ENCODE peak calls at places on chromosomes 12 and 14, in eight cellular contexts. One of them, this sample, is unnamed.
A peak's percentile ranks its signal among the peaks of the same experiment; 100 is the strongest.

GRCh38 chr14:93744176-93744575 is 44.1 kb downstream of the PRIMA1 start:
- DNase-seq in glutamatergic neuron: no peak
- DNase-seq in left lung: no peak
- DNase-seq in body of pancreas: no peak
- DNase-seq in choroid plexus epithelial cell: no peak
- DNase-seq in thoracic aorta: no peak
- DNase-seq in keratinocyte: no peak
- DNase-seq in HFFc6: no peak
- DNase-seq in this sample: no peak

GRCh38 chr12:89225401-89225800 is 126.9 kb downstream of the DUSP6 start:
- DNase-seq in HFFc6: peak; percentile 58
- DNase-seq in thoracic aorta: no peak
- DNase-seq in body of pancreas: no peak
- DNase-seq in choroid plexus epithelial cell: peak; percentile 72
- DNase-seq in glutamatergic neuron: no peak
- DNase-seq in keratinocyte: peak; percentile 80
- DNase-seq in left lung: peak; percentile 54
- DNase-seq in this sample: no peak

GRCh38 chr12:953776-954175 is 4.3 kb upstream of the RAD52 start:
- DNase-seq in thoracic aorta: no peak
- DNase-seq in body of pancreas: no peak
- DNase-seq in choroid plexus epithelial cell: peak; percentile 59
- DNase-seq in HFFc6: peak; percentile 50
- DNase-seq in keratinocyte: peak; percentile 26
- DNase-seq in left lung: no peak
- DNase-seq in glutamatergic neuron: no peak
- DNase-seq in this sample: no peak

GRCh38 chr14:21070610-21071224 is 613 bp downstream of the ARHGEF40 start:
- DNase-seq in keratinocyte: no peak
- DNase-seq in glutamatergic neuron: peak; percentile 79
- DNase-seq in choroid plexus epithelial cell: peak; percentile 48
- DNase-seq in HFFc6: peak; percentile 50
- DNase-seq in body of pancreas: peak; percentile 51
- DNase-seq in left lung: no peak
- DNase-seq in thoracic aorta: no peak
- DNase-seq in this sample: peak; percentile 94

GRCh38 chr12:5599378-5599777 is 167.5 kb downstream of the NTF3 start:
- DNase-seq in thoracic aorta: no peak
- DNase-seq in choroid plexus epithelial cell: no peak
- DNase-seq in glutamatergic neuron: no peak
- DNase-seq in left lung: no peak
- DNase-seq in HFFc6: no peak
- DNase-seq in body of pancreas: no peak
- DNase-seq in keratinocyte: no peak
- DNase-seq in this sample: no peak

GRCh38 chr14:99389171-99389826 is 91.4 kb downstream of the SETD3 start:
- DNase-seq in thoracic aorta: no peak
- DNase-seq in left lung: no peak
- DNase-seq in choroid plexus epithelial cell: peak; percentile 30
- DNase-seq in body of pancreas: peak; percentile 30
- DNase-seq in keratinocyte: no peak
- DNase-seq in HFFc6: no peak
- DNase-seq in glutamatergic neuron: peak; percentile 40
- DNase-seq in this sample: no peak

GRCh38 chr12:85007836-85008235 is 28.2 kb downstream of the TSPAN19 start:
- DNase-seq in keratinocyte: no peak
- DNase-seq in choroid plexus epithelial cell: peak; percentile 87
- DNase-seq in body of pancreas: peak; percentile 46
- DNase-seq in HFFc6: no peak
- DNase-seq in left lung: no peak
- DNase-seq in glutamatergic neuron: no peak
- DNase-seq in thoracic aorta: no peak
- DNase-seq in this sample: no peak

GRCh38 chr12:8780389-8780788 is 42.0 kb upstream of the A2ML1 start:
- DNase-seq in glutamatergic neuron: no peak
- DNase-seq in left lung: no peak
- DNase-seq in body of pancreas: no peak
- DNase-seq in HFFc6: peak; percentile 40
- DNase-seq in choroid plexus epithelial cell: peak; percentile 80
- DNase-seq in keratinocyte: peak; percentile 21
- DNase-seq in thoracic aorta: no peak
- DNase-seq in this sample: no peak

GRCh38 chr12:11986165-11986564 is 84.6 kb upstream of the BCL2L14 start:
- DNase-seq in keratinocyte: no peak
- DNase-seq in glutamatergic neuron: no peak
- DNase-seq in left lung: no peak
- DNase-seq in choroid plexus epithelial cell: no peak
- DNase-seq in HFFc6: no peak
- DNase-seq in body of pancreas: no peak
- DNase-seq in thoracic aorta: no peak
- DNase-seq in this sample: no peak

GRCh38 chr14:105931808-105932483 is 405.6 kb downstream of the TMEM121 start:
- DNase-seq in glutamatergic neuron: no peak
- DNase-seq in HFFc6: no peak
- DNase-seq in body of pancreas: no peak
- DNase-seq in keratinocyte: no peak
- DNase-seq in left lung: peak; percentile 10
- DNase-seq in thoracic aorta: no peak
- DNase-seq in choroid plexus epithelial cell: no peak
- DNase-seq in this sample: no peak

GRCh38 chr14:105250986-105251385 is 2.7 kb downstream of the BTBD6 start:
- DNase-seq in left lung: no peak
- DNase-seq in HFFc6: no peak
- DNase-seq in body of pancreas: no peak
- DNase-seq in glutamatergic neuron: no peak
- DNase-seq in choroid plexus epithelial cell: no peak
- DNase-seq in thoracic aorta: no peak
- DNase-seq in keratinocyte: no peak
- DNase-seq in this sample: no peak

GRCh38 chr14:87628129-87628528 is 364.9 kb downstream of the GALC start:
- DNase-seq in keratinocyte: no peak
- DNase-seq in left lung: peak; percentile 35
- DNase-seq in HFFc6: no peak
- DNase-seq in choroid plexus epithelial cell: no peak
- DNase-seq in body of pancreas: peak; percentile 70
- DNase-seq in thoracic aorta: peak; percentile 27
- DNase-seq in glutamatergic neuron: no peak
- DNase-seq in this sample: no peak

GRCh38 chr12:64218597-64218996 is 3.5 kb downstream of the KICS2 start:
- DNase-seq in HFFc6: no peak
- DNase-seq in left lung: no peak
- DNase-seq in body of pancreas: no peak
- DNase-seq in keratinocyte: no peak
- DNase-seq in choroid plexus epithelial cell: no peak
- DNase-seq in thoracic aorta: no peak
- DNase-seq in glutamatergic neuron: no peak
- DNase-seq in this sample: no peak

GRCh38 chr12:122873540-122873939 is 22.4 kb downstream of the VPS37B start:
- DNase-seq in choroid plexus epithelial cell: no peak
- DNase-seq in body of pancreas: no peak
- DNase-seq in left lung: no peak
- DNase-seq in glutamatergic neuron: peak; percentile 17
- DNase-seq in keratinocyte: no peak
- DNase-seq in HFFc6: no peak
- DNase-seq in thoracic aorta: no peak
- DNase-seq in this sample: no peak

GRCh38 chr12:1591543-1591942 is 2.8 kb downstream of the FBXL14 start:
- DNase-seq in thoracic aorta: no peak
- DNase-seq in HFFc6: no peak
- DNase-seq in keratinocyte: no peak
- DNase-seq in choroid plexus epithelial cell: peak; percentile 23
- DNase-seq in left lung: no peak
- DNase-seq in glutamatergic neuron: no peak
- DNase-seq in body of pancreas: no peak
- DNase-seq in this sample: no peak

GRCh38 chr12:19234171-19234704 is 104.7 kb downstream of the PLEKHA5 start:
- DNase-seq in left lung: no peak
- DNase-seq in HFFc6: no peak
- DNase-seq in glutamatergic neuron: no peak
- DNase-seq in thoracic aorta: no peak
- DNase-seq in keratinocyte: no peak
- DNase-seq in choroid plexus epithelial cell: peak; percentile 50
- DNase-seq in body of pancreas: no peak
- DNase-seq in this sample: no peak

GRCh38 chr12:76398106-76398505 is 49.9 kb upstream of the BBS10 start:
- DNase-seq in glutamatergic neuron: no peak
- DNase-seq in keratinocyte: no peak
- DNase-seq in HFFc6: no peak
- DNase-seq in thoracic aorta: no peak
- DNase-seq in left lung: no peak
- DNase-seq in choroid plexus epithelial cell: no peak
- DNase-seq in body of pancreas: no peak
- DNase-seq in this sample: no peak

GRCh38 chr14:81222694-81223093 is 1.9 kb upstream of the GTF2A1 start:
- DNase-seq in glutamatergic neuron: no peak
- DNase-seq in body of pancreas: peak; percentile 48
- DNase-seq in choroid plexus epithelial cell: no peak
- DNase-seq in left lung: no peak
- DNase-seq in thoracic aorta: no peak
- DNase-seq in keratinocyte: no peak
- DNase-seq in HFFc6: no peak
- DNase-seq in this sample: no peak

GRCh38 chr14:70919774-70920173 is 12.5 kb downstream of the PCNX1 start:
- DNase-seq in body of pancreas: no peak
- DNase-seq in HFFc6: no peak
- DNase-seq in keratinocyte: no peak
- DNase-seq in thoracic aorta: no peak
- DNase-seq in choroid plexus epithelial cell: peak; percentile 66
- DNase-seq in left lung: no peak
- DNase-seq in glutamatergic neuron: no peak
- DNase-seq in this sample: no peak

DNA sequence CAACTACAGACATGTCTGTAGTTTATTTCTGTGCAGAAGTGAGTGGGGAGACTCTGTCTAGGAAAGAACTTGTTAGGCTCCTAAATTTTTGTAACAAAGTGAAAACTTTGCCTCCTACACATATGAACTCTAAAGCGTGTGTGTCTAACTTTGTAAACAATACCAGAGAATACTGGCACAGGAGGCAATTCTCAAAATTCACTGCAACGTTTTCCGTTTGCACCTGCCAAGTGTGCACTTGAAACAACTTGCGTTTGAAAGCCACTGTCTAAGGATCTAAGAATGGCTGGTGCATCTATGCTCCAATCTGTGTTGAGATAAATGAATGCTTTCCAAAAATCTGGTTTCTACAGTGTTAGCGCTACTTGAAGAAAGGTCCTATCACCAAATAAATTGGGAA is 15.3 kb downstream of the GRIP1 start:
- DNase-seq in left lung: no peak
- DNase-seq in HFFc6: no peak
- DNase-seq in thoracic aorta: no peak
- DNase-seq in choroid plexus epithelial cell: no peak
- DNase-seq in body of pancreas: no peak
- DNase-seq in glutamatergic neuron: no peak
- DNase-seq in keratinocyte: no peak
- DNase-seq in this sample: no peak
- TF ChIP-seq CTCF in left lung: no peak
- TF ChIP-seq CTCF in HFFc6: no peak
- TF ChIP-seq CTCF in thoracic aorta: no peak
- TF ChIP-seq CTCF in choroid plexus epithelial cell: no peak
- TF ChIP-seq CTCF in body of pancreas: no peak
- TF ChIP-seq CTCF in glutamatergic neuron: no peak
- TF ChIP-seq CTCF in keratinocyte: no peak
- TF ChIP-seq CTCF in this sample: no peak

DNA sequence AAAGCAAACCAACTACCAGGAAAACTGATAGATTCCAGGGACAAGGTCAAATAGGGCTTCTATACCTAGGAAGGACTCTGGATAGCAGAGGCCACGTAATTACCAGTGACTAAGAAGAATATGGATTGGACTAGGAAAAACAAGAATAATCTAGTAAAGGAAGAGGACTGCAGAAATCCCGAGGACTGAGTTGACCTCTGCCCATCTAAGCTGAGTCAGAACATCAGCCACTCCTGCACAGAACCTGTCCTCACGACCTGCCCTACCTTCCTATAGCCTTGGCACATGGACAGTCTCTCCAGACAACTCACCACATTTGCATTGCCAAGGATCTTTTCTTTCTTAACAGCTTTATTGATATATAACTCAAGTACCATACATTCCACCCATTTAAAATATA is 2.3 kb downstream of the OR6J1 start:
- DNase-seq in choroid plexus epithelial cell: no peak
- DNase-seq in body of pancreas: no peak
- DNase-seq in thoracic aorta: no peak
- DNase-seq in HFFc6: no peak
- DNase-seq in keratinocyte: no peak
- DNase-seq in left lung: no peak
- DNase-seq in glutamatergic neuron: no peak
- DNase-seq in this sample: no peak
- TF ChIP-seq CTCF in choroid plexus epithelial cell: no peak
- TF ChIP-seq CTCF in body of pancreas: no peak
- TF ChIP-seq CTCF in thoracic aorta: no peak
- TF ChIP-seq CTCF in HFFc6: no peak
- TF ChIP-seq CTCF in keratinocyte: no peak
- TF ChIP-seq CTCF in left lung: no peak
- TF ChIP-seq CTCF in glutamatergic neuron: no peak
- TF ChIP-seq CTCF in this sample: no peak

GRCh38 chr14:73945159-73945670 is 4.7 kb downstream of the FAM161B start:
- DNase-seq in HFFc6: no peak
- DNase-seq in keratinocyte: no peak
- DNase-seq in thoracic aorta: no peak
- DNase-seq in left lung: no peak
- DNase-seq in body of pancreas: peak; percentile 72
- DNase-seq in choroid plexus epithelial cell: no peak
- DNase-seq in glutamatergic neuron: no peak
- DNase-seq in this sample: no peak

GRCh38 chr14:73944432-73945158 is 5.3 kb downstream of the FAM161B start:
- DNase-seq in HFFc6: no peak
- DNase-seq in thoracic aorta: no peak
- DNase-seq in choroid plexus epithelial cell: no peak
- DNase-seq in glutamatergic neuron: no peak
- DNase-seq in body of pancreas: peak; percentile 47
- DNase-seq in keratinocyte: no peak
- DNase-seq in left lung: no peak
- DNase-seq in this sample: no peak

GRCh38 chr14:73955674-73956073 is 5.6 kb downstream of the COQ6 start:
- DNase-seq in HFFc6: no peak
- DNase-seq in body of pancreas: no peak
- DNase-seq in left lung: no peak
- DNase-seq in thoracic aorta: no peak
- DNase-seq in glutamatergic neuron: no peak
- DNase-seq in choroid plexus epithelial cell: no peak
- DNase-seq in keratinocyte: no peak
- DNase-seq in this sample: no peak

GRCh38 chr14:73953731-73954130 is 3.6 kb downstream of the COQ6 start:
- DNase-seq in choroid plexus epithelial cell: no peak
- DNase-seq in left lung: no peak
- DNase-seq in thoracic aorta: no peak
- DNase-seq in keratinocyte: no peak
- DNase-seq in glutamatergic neuron: no peak
- DNase-seq in body of pancreas: no peak
- DNase-seq in HFFc6: no peak
- DNase-seq in this sample: no peak

GRCh38 chr14:73949752-73950734 is at the start of the genes COQ6 and FAM161B:
- DNase-seq in choroid plexus epithelial cell: peak; percentile 98
- DNase-seq in HFFc6: peak; percentile 96
- DNase-seq in glutamatergic neuron: peak; percentile 89
- DNase-seq in left lung: peak; percentile 94
- DNase-seq in body of pancreas: peak; percentile 96
- DNase-seq in keratinocyte: peak; percentile 26
- DNase-seq in thoracic aorta: peak; percentile 90
- DNase-seq in this sample: peak; percentile 98
- TF ChIP-seq CTCF in choroid plexus epithelial cell: no peak
- TF ChIP-seq CTCF in HFFc6: peak; percentile 5
- TF ChIP-seq CTCF in glutamatergic neuron: no peak
- TF ChIP-seq CTCF in left lung: no peak
- TF ChIP-seq CTCF in body of pancreas: no peak
- TF ChIP-seq CTCF in keratinocyte: peak; percentile 38
- TF ChIP-seq CTCF in thoracic aorta: no peak
- TF ChIP-seq CTCF in this sample: peak; percentile 39

GRCh38 chr12:3342051-3342450 is 149.0 kb upstream of the PRMT8 start:
- DNase-seq in HFFc6: peak; percentile 20
- DNase-seq in body of pancreas: peak; percentile 27
- DNase-seq in choroid plexus epithelial cell: peak; percentile 46
- DNase-seq in left lung: no peak
- DNase-seq in keratinocyte: no peak
- DNase-seq in glutamatergic neuron: peak; percentile 80
- DNase-seq in thoracic aorta: no peak
- DNase-seq in this sample: no peak
- TF ChIP-seq CTCF in HFFc6: peak; percentile 53
- TF ChIP-seq CTCF in body of pancreas: peak; percentile 3
- TF ChIP-seq CTCF in choroid plexus epithelial cell: peak; percentile 60
- TF ChIP-seq CTCF in left lung: peak; percentile 21
- TF ChIP-seq CTCF in keratinocyte: peak; percentile 53
- TF ChIP-seq CTCF in glutamatergic neuron: peak; percentile 46
- TF ChIP-seq CTCF in thoracic aorta: no peak
- TF ChIP-seq CTCF in this sample: peak; percentile 69

This sample was measured in chondrocyte.